ENCODE peak calls at places on chromosomes 16 and 17, in seven cellular contexts. T, V, R, N, L, K and C are unnamed samples.

GRCh38 chr17:75727391-75727790 is 6.1 kb downstream of the ITGB4 start:
- DNase-seq in L (no peak), R (no peak), K (no peak), V (no peak), T (no peak), N (no peak), C (no peak)

GRCh38 chr16:86010680-86011141 is 111.7 kb downstream of the IRF8 start:
- DNase-seq in V (no peak), K (no peak), L (no peak), N (no peak), T (no peak), R (no peak), C (no peak)

GRCh38 chr16:59126486-59126885 is 392.4 kb upstream of the GOT2 start:
- DNase-seq in K (no peak), R (no peak), L (no peak), V (no peak), T (no peak), N (no peak), C (no peak)

GRCh38 chr16:10391339-10391738 is 5.5 kb downstream of the ATF7IP2 start:
- DNase-seq in N (no peak), K (no peak), R (no peak), V (no peak), L (no peak), T (no peak), C (no peak)

GRCh38 chr17:69734656-69735055 is 320.2 kb downstream of the MAP2K6 start:
- DNase-seq in K (no peak), N (no peak), R (no peak), T (no peak), L (no peak), V (no peak), C (no peak)

GRCh38 chr17:82180776-82181528 is 31.7 kb downstream of the CCDC57 start:
- DNase-seq in T (no peak), N (no peak), K (no peak), V (no peak), R (no peak), L (no peak), C (no peak)

GRCh38 chr17:9054146-9054545 is 32.8 kb downstream of the NTN1 start:
- DNase-seq in R (no peak), V (no peak), T (no peak), K (no peak), N (no peak), L (no peak), C (no peak)

GRCh38 chr17:1783271-1783670 is 21.4 kb downstream of the SERPINF1 start:
- DNase-seq in L (no peak), N (no peak), K (no peak), R (no peak), V (no peak), T (no peak), C (no peak)

GRCh38 chr17:31627960-31628359 is 231.1 kb downstream of the COPRS start:
- DNase-seq in N (peak; percentile 50), T (no peak), L (no peak), V (no peak), K (peak; percentile 70), R (no peak), C (no peak)

GRCh38 chr17:9389116-9389515 is 186.5 kb downstream of the STX8 start:
- DNase-seq in R (peak; percentile 94), T (peak; percentile 47), V (no peak), L (no peak), K (peak; percentile 45), N (peak; percentile 89), C (no peak)

GRCh38 chr17:7224661-7225111 is 4.9 kb downstream of the ACADVL start:
- DNase-seq in T (no peak), R (no peak), L (no peak), N (no peak), V (no peak), K (no peak), C (no peak)
- H3K79me2 ChIP-seq in T (peaks cover 27% of the 10 kb centered on the region), R (peaks cover 31% of the 10 kb centered on the region), L (peaks cover 24% of the 10 kb centered on the region), N (peaks cover 35% of the 10 kb centered on the region), V (peaks cover 13% of the 10 kb centered on the region), K (peaks cover 25% of the 10 kb centered on the region), C (peaks cover 33% of the 10 kb centered on the region)

GRCh38 chr17:77380411-77381184 is 239.8 kb downstream of the SEC14L1 start:
- DNase-seq in R (no peak), L (no peak), K (no peak), N (no peak), V (no peak), T (no peak), C (no peak)

GRCh38 chr17:77382356-77382911 is 241.7 kb downstream of the SEC14L1 start:
- DNase-seq in T (peak; percentile 49), L (no peak), K (no peak), V (peak; percentile 64), N (no peak), R (no peak), C (peak; percentile 92)

GRCh38 chr17:77381185-77381700 is 240.5 kb downstream of the SEC14L1 start:
- DNase-seq in N (no peak), V (no peak), K (no peak), R (no peak), L (peak; percentile 77), T (peak; percentile 6), C (no peak)

GRCh38 chr17:77382966-77383612 is 242.3 kb downstream of the SEC14L1 start:
- DNase-seq in K (no peak), N (no peak), R (no peak), T (no peak), L (no peak), V (no peak), C (no peak)

DNA sequence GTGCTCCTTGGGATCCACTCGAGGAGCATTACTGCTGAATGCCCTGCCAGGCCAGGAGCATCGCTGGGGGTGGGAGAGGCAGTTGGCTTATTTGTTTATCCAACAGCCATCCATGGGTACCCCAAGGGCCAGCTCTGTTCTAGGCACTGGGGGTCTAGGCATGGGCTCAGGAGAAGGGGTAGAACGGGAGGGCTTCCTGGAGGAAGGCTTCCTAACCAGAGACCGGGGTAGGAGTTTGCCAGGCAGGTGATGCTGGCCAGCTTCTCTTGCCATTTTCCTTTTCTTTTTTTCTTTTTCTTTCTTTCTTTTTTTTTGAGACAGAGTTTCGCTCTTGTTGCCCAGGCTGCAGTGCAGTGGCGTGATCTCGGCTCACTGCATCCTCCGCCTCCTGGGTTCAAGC is 241.0 kb downstream of the SEC14L1 start:
- DNase-seq in N (no peak), T (no peak), R (no peak), V (no peak), L (no peak), K (no peak), C (no peak)
- H3K79me2 ChIP-seq in N (peaks cover 6% of the 10 kb centered on the region), T (peaks cover 98% of the 10 kb centered on the region), R (peaks cover 92% of the 10 kb centered on the region), V (no peaks in the 10 kb centered on the region), L (peaks cover 91% of the 10 kb centered on the region), K (peaks cover 95% of the 10 kb centered on the region), C (peaks cover 91% of the 10 kb centered on the region)

DNA sequence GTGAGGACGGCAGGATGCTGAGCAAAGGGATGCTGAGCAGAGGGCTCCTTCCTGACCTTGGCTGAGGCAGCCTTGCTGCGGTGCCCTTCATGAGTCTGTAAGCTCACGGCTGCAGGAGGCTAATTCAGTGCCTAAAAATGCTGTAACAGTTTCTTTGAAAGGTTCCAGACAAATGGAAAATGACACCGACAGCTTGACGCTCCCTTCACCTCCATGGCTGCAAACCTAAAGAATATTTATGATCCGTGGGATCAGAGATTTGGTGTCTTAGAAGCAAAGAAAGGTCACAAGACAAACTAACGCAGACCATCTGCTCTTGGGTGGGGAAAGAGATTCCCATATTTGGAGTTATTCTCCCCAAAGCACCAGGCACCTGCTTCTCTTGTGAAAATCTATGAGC is 27.9 kb downstream of the TOM1L2 start:
- DNase-seq in L (no peak), N (no peak), R (no peak), T (no peak), K (no peak), V (no peak), C (no peak)
- H3K79me2 ChIP-seq in L (peaks cover 83% of the 10 kb centered on the region), N (peaks cover 51% of the 10 kb centered on the region), R (peaks cover 10% of the 10 kb centered on the region), T (peaks cover 67% of the 10 kb centered on the region), K (peaks cover 86% of the 10 kb centered on the region), V (no peaks in the 10 kb centered on the region), C (no peaks in the 10 kb centered on the region)

GRCh38 chr16:23141500-23141899 is 7.8 kb downstream of the USP31 start:
- DNase-seq in V (no peak), K (no peak), R (no peak), L (no peak), T (no peak), N (no peak), C (no peak)

GRCh38 chr16:23141033-23141432 is 8.2 kb downstream of the USP31 start:
- DNase-seq in K (no peak), T (no peak), V (peak; percentile 14), N (no peak), R (no peak), L (no peak), C (no peak)

GRCh38 chr16:23143391-23143790 is 5.9 kb downstream of the USP31 start:
- DNase-seq in L (no peak), N (no peak), V (no peak), K (no peak), R (no peak), T (no peak), C (no peak)

GRCh38 chr16:23140082-23140481 is 9.2 kb downstream of the USP31 start:
- DNase-seq in T (no peak), L (peak; percentile 52), R (no peak), N (no peak), K (no peak), V (peak; percentile 32), C (no peak)

DNA sequence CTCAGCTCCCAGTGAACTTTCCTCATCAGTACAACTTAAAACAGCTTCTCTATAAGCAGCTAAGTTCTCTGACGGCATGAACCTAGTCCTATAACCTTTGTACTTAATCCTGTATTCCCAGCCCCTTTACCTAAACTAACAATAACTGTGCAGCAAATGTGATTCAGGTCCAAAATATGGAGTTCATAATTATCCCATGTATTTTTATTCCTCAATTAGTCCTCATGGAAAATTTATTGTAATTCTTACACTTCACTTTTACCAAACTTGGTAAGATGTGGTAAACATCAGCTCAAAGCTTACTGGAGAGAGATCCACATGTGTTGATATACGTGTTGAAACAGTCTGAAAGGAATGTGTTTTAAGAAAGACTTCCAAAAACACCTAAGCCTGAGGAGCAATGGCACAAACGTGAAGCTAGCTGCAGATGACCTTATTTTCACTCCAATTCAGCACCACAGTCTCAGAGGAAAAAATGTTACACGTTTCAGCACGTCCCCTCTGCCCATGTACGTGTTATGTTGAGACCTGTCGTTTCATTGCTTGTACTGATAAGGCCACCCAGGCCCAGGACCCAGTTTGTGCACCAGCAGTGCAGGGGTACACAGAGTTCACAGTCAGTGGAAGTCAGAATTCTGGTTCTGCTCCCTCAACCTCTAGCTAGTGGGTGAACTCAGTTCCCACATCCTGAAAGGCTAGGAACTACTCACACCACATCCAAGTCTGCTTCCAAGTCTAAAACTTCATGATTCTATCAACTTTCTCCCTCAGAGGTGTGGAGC is 7.1 kb downstream of the USP31 start:
- DNase-seq in K (no peak), V (peak; percentile 4), N (no peak), L (no peak), R (no peak), T (no peak), C (no peak)
- H3K79me2 ChIP-seq in K (peaks cover 91% of the 10 kb centered on the region), V (no peaks in the 10 kb centered on the region), N (peaks cover 79% of the 10 kb centered on the region), L (peaks cover 99% of the 10 kb centered on the region), R (peaks cover 93% of the 10 kb centered on the region), T (peaks cover 76% of the 10 kb centered on the region), C (peaks cover 73% of the 10 kb centered on the region)

DNA sequence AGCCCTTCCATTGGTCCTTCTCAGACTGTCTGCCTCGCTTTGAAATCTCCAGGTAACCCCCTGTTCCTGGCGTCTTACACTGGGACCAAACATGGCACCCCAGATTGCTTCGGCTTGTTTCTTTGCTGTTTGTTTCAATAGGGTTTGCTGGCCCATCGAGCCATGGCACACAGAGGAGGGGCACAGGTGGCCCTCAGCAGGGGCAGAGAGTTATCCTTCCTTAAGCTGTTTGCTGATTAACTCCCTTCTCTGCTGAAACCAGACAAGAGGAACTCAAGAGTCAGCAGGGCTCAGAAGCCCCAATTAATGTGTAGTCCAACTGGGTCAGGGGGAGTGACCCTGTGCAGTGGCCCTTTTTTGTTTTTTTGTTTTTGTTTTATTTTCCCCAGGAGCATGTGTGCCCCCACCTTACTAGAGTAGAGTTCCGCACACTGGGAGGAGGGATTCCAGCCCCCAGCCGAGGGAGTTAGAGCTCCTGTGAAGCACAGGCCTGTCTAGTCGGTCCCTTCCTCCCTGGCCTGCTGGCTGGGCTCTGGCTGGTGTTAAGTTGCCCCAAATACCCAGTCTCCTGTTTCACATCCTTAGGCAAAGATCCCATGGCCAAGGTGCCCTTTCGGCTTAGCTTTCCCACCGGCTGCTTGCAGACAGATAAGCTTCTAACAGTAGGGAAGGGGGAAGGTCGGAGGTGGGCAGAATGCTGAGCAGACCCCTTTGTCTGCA is 39.3 kb downstream of the YPEL2 start:
- DNase-seq in N (no peak), L (no peak), K (no peak), V (no peak), T (no peak), R (no peak), C (no peak)
- H3K79me2 ChIP-seq in N (peaks cover 6% of the 10 kb centered on the region), L (peaks cover 5% of the 10 kb centered on the region), K (no peaks in the 10 kb centered on the region), V (no peaks in the 10 kb centered on the region), T (peaks cover 61% of the 10 kb centered on the region), R (peaks cover 10% of the 10 kb centered on the region), C (no peaks in the 10 kb centered on the region)